ENCODE peak calls at places on chromosome 19, in four cellular contexts. Q is IMR-90, C is K562, R is endothelial cell of umbilical vein. D is an unnamed sample.

GRCh38 chr19:9793051-9793591 is 24.6 kb upstream of the ZNF846 start:
- DNase-seq in Q (peak), C (peak), R (no peak), D (no peak)

GRCh38 chr19:54626757-54627156 is 3.5 kb upstream of the LILRB1 start:
- DNase-seq in Q (no peak), C (no peak), R (no peak), D (no peak)

GRCh38 chr19:33767898-33768413 is 28.7 kb upstream of the KCTD15 start:
- DNase-seq in Q (peak), C (peak), R (peak), D (no peak)

GRCh38 chr19:48400018-48400742 is 6.7 kb downstream of the GRIN2D start:
- DNase-seq in Q (peak), C (peak), R (peak), D (no peak)

GRCh38 chr19:34319230-34319585 is 45.8 kb upstream of the GPI start:
- DNase-seq in Q (no peak), C (no peak), R (no peak), D (no peak)

GRCh38 chr19:48520134-48520533 is 8.5 kb upstream of the LMTK3 start:
- DNase-seq in Q (no peak), C (no peak), R (no peak), D (no peak)

GRCh38 chr19:4389511-4390016 is 10.8 kb downstream of the SH3GL1 start:
- DNase-seq in Q (no peak), C (no peak), R (no peak), D (no peak)

GRCh38 chr19:39110263-39110967 is 15.2 kb upstream of the PAK4 start:
- DNase-seq in Q (no peak), C (peak), R (peak), D (no peak)

GRCh38 chr19:48006762-48007161 is 12.3 kb downstream of the ELSPBP1 start:
- DNase-seq in Q (no peak), C (peak), R (no peak), D (no peak)

GRCh38 chr19:50475736-50476223 is 527 bp upstream of the EMC10 start:
- DNase-seq in Q (no peak), C (no peak), R (no peak), D (no peak)

GRCh38 chr19:2345794-2346663 is 14.0 kb upstream of the TMPRSS9 start:
- DNase-seq in Q (no peak), C (peak), R (peak), D (no peak)

GRCh38 chr19:41998246-41999020 is 4.4 kb upstream of the ATP1A3 start:
- DNase-seq in Q (peak), C (peak), R (no peak), D (no peak)

GRCh38 chr19:1229056-1229607 is 8.7 kb downstream of the CBARP start:
- DNase-seq in Q (no peak), C (no peak), R (no peak), D (no peak)

GRCh38 chr19:42199440-42200115 is 17.9 kb downstream of the DEDD2 start:
- DNase-seq in Q (no peak), C (peak), R (no peak), D (peak)

GRCh38 chr19:52190679-52191293 is 934 bp downstream of the PPP2R1A start:
- DNase-seq in Q (peak), C (peak), R (no peak), D (no peak)

GRCh38 chr19:44532819-44533218 is 3.3 kb upstream of the CEACAM20 start:
- DNase-seq in Q (no peak), C (no peak), R (no peak), D (no peak)

GRCh38 chr19:3047307-3048189 is 14.7 kb downstream of the TLE5 start:
- DNase-seq in Q (peak), C (peak), R (peak), D (no peak)

GRCh38 chr19:29690842-29691241 is 24.2 kb downstream of the C19orf12 start:
- DNase-seq in Q (peak), C (peak), R (peak), D (no peak)

GRCh38 chr19:10364644-10365043 is 15.7 kb downstream of the TYK2 start:
- DNase-seq in Q (no peak), C (no peak), R (no peak), D (no peak)

GRCh38 chr19:3415695-3416094 is 49.3 kb downstream of the NFIC start:
- DNase-seq in Q (no peak), C (no peak), R (no peak), D (no peak)

GRCh38 chr19:10553943-10554381 is 10.3 kb downstream of the ATG4D start:
- DNase-seq in Q (no peak), C (no peak), R (no peak), D (peak)

GRCh38 chr19:49654581-49654980 is 11.1 kb downstream of the IRF3 start:
- DNase-seq in Q (no peak), C (no peak), R (no peak), D (no peak)

GRCh38 chr19:39199025-39199424 is 2.3 kb downstream of the NCCRP1 start:
- DNase-seq in Q (peak), C (no peak), R (peak), D (no peak)

GRCh38 chr19:41219924-41220567 is 1.0 kb downstream of the AXL start:
- DNase-seq in Q (peak), C (peak), R (no peak), D (no peak)

GRCh38 chr19:31718041-31718440 is 368.8 kb upstream of the TSHZ3 start:
- DNase-seq in Q (no peak), C (no peak), R (no peak), D (no peak)

GRCh38 chr19:39157997-39158389 is 32.4 kb downstream of the PAK4 start:
- DNase-seq in Q (no peak), C (no peak), R (no peak), D (no peak)

GRCh38 chr19:50242586-50242985 is 39.2 kb downstream of the MYH14 start:
- DNase-seq in Q (no peak), C (no peak), R (no peak), D (peak)

GRCh38 chr19:31262673-31263308 is 86.4 kb downstream of the TSHZ3 start:
- DNase-seq in Q (peak), C (no peak), R (no peak), D (no peak)

DNA sequence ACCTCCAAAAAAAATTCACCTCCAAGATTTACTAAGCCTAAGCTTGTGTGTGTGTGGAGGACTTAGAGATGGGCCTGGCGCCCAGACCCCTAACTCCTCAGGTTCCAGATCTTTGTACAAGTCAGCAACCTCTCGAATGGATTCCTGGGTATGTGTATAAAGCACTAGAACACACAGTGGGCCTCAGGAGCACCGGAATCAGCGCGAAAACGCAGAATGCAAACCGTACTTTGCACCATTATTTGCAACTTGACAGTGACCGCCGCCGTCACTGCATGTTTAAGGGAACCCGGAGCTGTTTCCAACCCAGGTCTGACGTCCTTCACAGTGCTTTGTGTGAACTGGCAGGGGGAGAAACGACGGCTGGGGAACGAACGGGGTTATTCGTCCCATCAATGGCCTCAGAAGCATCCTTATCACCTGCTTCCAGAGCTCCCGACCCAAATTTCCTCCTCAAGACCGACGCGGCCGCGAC is 688 bp downstream of the ZNF606 start:
- DNase-seq in Q (peak), C (no peak), R (no peak), D (no peak)
- TF ChIP-seq FOS in Q (no peak), C (no peak), R (no peak), D (no peak)

GRCh38 chr19:8050274-8051096 is 2.1 kb upstream of the CCL25 start:
- DNase-seq in Q (peak), C (peak), R (peak), D (peak)
- TF ChIP-seq FOS in Q (no peak), C (no peak), R (no peak), D (no peak)

GRCh38 chr19:5466814-5467291 is 11.6 kb downstream of the ZNRF4 start:
- DNase-seq in Q (no peak), C (no peak), R (no peak), D (no peak)
- TF ChIP-seq FOS in Q (no peak), C (no peak), R (no peak), D (no peak)

GRCh38 chr19:18152444-18152816 is 533 bp upstream of the PIK3R2 start:
- DNase-seq in Q (peak), C (peak), R (peak), D (peak)

GRCh38 chr19:18155095-18156087 is 2.4 kb downstream of the PIK3R2 start:
- DNase-seq in Q (no peak), C (no peak), R (no peak), D (no peak)

GRCh38 chr19:18152817-18153554 is at the start of gene PIK3R2:
- DNase-seq in Q (peak), C (peak), R (peak), D (peak)

GRCh38 chr19:18156268-18156667 is 3.3 kb downstream of the PIK3R2 start:
- DNase-seq in Q (no peak), C (no peak), R (no peak), D (no peak)

DNA sequence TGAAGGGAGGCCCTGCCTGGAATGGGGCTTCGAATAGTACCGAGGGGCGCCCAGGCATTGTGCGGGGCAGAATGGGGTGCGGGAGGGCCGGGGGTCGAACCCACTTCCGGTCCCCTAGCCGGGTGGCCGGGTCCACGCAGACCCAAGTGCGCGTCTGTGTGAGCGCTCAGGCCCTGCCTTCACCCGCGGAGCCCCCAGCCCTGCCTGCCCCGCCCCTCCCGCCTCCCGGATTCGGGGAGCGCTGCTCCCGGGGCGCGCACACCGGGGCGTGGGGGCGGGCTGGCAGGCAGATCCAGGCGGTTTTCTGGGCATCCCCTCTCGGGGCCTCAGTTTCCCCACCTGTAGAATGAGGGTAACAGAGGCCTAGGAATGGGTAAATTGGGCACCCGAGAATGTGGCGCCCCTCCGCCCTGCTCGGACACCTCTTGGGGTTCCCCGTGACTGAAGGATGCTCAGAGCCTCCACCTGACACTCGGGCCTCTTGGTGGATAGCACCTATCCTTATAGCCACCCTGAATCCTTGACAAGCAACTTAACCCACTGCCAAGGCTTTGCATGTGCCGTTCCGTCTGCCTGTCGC is 682 bp downstream of the PIK3R2 start:
- DNase-seq in Q (no peak), C (no peak), R (no peak), D (no peak)
- TF ChIP-seq FOS in Q (no peak), C (no peak), R (no peak), D (no peak)

GRCh38 chr19:46635920-46636761 is at the start of gene GNG8:
- DNase-seq in Q (no peak), C (peak), R (no peak), D (no peak)

GRCh38 chr19:46631481-46631880 is 4.5 kb downstream of the GNG8 start:
- DNase-seq in Q (peak), C (no peak), R (no peak), D (no peak)

GRCh38 chr19:46634656-46635218 is 1.3 kb downstream of the GNG8 start:
- DNase-seq in Q (no peak), C (no peak), R (no peak), D (no peak)

GRCh38 chr19:46633130-46633529 is 2.9 kb downstream of the GNG8 start:
- DNase-seq in Q (no peak), C (peak), R (no peak), D (no peak)

DNA sequence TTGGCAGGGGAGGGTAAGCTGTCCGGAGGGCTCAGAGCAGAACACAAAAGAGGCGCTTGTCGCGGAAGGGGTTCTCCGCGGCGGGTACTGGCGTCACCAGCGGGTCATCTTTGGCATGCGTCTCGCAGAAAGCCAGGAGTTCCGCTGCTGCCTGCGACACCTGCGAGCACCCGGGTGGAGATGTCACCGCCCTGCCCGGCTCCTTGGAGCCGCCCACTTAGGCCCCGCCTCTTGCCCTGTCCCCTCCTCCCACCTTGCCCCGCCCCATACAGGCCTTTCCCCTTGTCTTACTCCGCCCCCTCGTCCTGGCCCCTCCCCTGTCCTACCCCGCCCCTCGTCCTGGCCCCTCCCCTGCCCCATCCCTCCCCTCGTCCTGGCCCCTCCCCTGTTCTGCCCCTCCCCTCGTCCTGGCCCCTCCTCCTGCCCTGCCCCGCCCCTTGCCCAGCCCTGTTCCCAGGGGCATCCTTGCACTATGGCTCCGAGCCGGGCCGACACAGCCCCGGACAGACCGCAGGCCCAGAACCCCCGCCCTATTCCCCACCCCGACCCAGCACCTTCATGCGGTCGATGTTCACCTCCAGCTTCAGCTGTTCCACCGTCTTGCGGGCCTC is 1.9 kb downstream of the GNG8 start:
- DNase-seq in Q (peak), C (peak), R (peak), D (no peak)
- TF ChIP-seq FOS in Q (no peak), C (no peak), R (no peak), D (no peak)

DNA sequence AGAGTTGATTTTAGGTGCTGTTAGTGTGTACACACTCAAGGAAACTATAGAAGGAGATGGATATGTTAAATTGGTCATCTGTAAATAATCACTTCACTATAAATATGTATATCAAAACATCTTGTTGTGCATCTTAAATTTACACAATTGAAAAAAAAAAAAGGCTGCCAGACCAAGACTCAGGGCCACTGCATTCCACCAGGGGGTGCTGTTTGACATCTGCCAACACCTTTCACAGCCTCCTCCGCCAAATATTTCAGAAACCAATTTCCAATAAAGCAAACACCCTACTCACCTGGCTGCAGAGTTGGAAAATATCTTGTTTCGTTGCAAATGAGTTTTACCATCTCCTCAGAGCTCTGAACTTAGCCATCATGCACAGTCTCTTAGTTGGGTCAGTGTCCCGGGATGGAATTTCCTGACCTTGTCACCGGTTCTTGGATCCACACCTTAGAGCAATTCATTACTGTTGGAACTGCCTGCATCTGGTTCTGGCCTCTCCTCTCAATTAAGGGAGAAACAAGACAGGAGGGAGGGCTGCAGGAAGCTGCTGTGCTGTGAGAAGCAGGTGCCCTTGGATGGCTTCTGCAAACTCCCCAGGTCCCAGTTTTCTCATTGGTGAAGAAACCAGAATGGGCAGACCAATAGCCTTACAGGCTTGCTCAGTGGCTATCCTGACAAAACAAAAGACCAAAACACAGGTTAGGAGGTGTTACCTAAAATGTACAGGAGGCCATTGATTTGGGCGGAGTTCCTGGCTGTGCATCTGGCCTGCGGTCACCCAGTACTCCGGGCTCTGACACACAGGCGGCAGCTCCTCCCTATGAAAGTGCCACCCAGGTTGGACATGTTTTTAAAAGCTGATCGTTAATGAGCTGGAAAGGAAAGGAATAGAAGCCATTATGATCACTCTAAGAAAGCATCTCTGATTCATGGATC is 746.6 kb downstream of the UQCRFS1 start:
- DNase-seq in Q (peak), C (peak), R (no peak), D (no peak)
- TF ChIP-seq FOS in Q (no peak), C (no peak), R (no peak), D (no peak)

D was measured in GM12878.